ENCODE peak calls at places on chromosomes 1 and 21, in six cellular contexts. One of them, this sample, is unnamed.

GRCh38 chr1:160124709-160125478 is 9.3 kb downstream of the ATP1A2 start:
- DNase-seq in spleen: no peak
- DNase-seq in cardiac muscle cell: peak
- DNase-seq in stimulated activated CD4-positive, alpha-beta T cell treated with anti-CD3 and anti-CD28 coated beads, Interleukin-12 subunit alpha, Interleukin-12 subunit beta, amount 100 ng/mL, for 24 hours: no peak
- DNase-seq in right cardiac atrium: no peak
- DNase-seq in ureter: no peak
- DNase-seq in this sample: peak

GRCh38 chr1:20446796-20447195 is 39.2 kb downstream of the CAMK2N1 start:
- DNase-seq in spleen: no peak
- DNase-seq in cardiac muscle cell: peak
- DNase-seq in stimulated activated CD4-positive, alpha-beta T cell treated with anti-CD3 and anti-CD28 coated beads, Interleukin-12 subunit alpha, Interleukin-12 subunit beta, amount 100 ng/mL, for 24 hours: no peak
- DNase-seq in right cardiac atrium: no peak
- DNase-seq in ureter: no peak
- DNase-seq in this sample: peak

GRCh38 chr1:102535829-102536505 is 539.2 kb upstream of the OLFM3 start:
- DNase-seq in spleen: no peak
- DNase-seq in cardiac muscle cell: no peak
- DNase-seq in stimulated activated CD4-positive, alpha-beta T cell treated with anti-CD3 and anti-CD28 coated beads, Interleukin-12 subunit alpha, Interleukin-12 subunit beta, amount 100 ng/mL, for 24 hours: no peak
- DNase-seq in right cardiac atrium: no peak
- DNase-seq in ureter: no peak
- DNase-seq in this sample: no peak

GRCh38 chr1:228163004-228163753 is 2.4 kb upstream of the IBA57 start:
- DNase-seq in spleen: peak
- DNase-seq in cardiac muscle cell: peak
- DNase-seq in stimulated activated CD4-positive, alpha-beta T cell treated with anti-CD3 and anti-CD28 coated beads, Interleukin-12 subunit alpha, Interleukin-12 subunit beta, amount 100 ng/mL, for 24 hours: no peak
- DNase-seq in right cardiac atrium: peak
- DNase-seq in ureter: peak
- DNase-seq in this sample: peak

GRCh38 chr1:35640380-35641232 is 720 bp downstream of the PSMB2 start:
- DNase-seq in spleen: no peak
- DNase-seq in cardiac muscle cell: no peak
- DNase-seq in stimulated activated CD4-positive, alpha-beta T cell treated with anti-CD3 and anti-CD28 coated beads, Interleukin-12 subunit alpha, Interleukin-12 subunit beta, amount 100 ng/mL, for 24 hours: no peak
- DNase-seq in right cardiac atrium: no peak
- DNase-seq in ureter: no peak
- DNase-seq in this sample: no peak

GRCh38 chr1:24151175-24151533 is 8.2 kb upstream of the IL22RA1 start:
- DNase-seq in spleen: no peak
- DNase-seq in cardiac muscle cell: no peak
- DNase-seq in stimulated activated CD4-positive, alpha-beta T cell treated with anti-CD3 and anti-CD28 coated beads, Interleukin-12 subunit alpha, Interleukin-12 subunit beta, amount 100 ng/mL, for 24 hours: no peak
- DNase-seq in right cardiac atrium: no peak
- DNase-seq in ureter: no peak
- DNase-seq in this sample: no peak

GRCh38 chr1:9653195-9653782 is 1.8 kb downstream of the PIK3CD start:
- DNase-seq in spleen: no peak
- DNase-seq in cardiac muscle cell: no peak
- DNase-seq in stimulated activated CD4-positive, alpha-beta T cell treated with anti-CD3 and anti-CD28 coated beads, Interleukin-12 subunit alpha, Interleukin-12 subunit beta, amount 100 ng/mL, for 24 hours: no peak
- DNase-seq in right cardiac atrium: no peak
- DNase-seq in ureter: no peak
- DNase-seq in this sample: no peak

GRCh38 chr1:71561729-71562128 is 480.9 kb upstream of the ZRANB2 start:
- DNase-seq in spleen: no peak
- DNase-seq in cardiac muscle cell: peak
- DNase-seq in stimulated activated CD4-positive, alpha-beta T cell treated with anti-CD3 and anti-CD28 coated beads, Interleukin-12 subunit alpha, Interleukin-12 subunit beta, amount 100 ng/mL, for 24 hours: no peak
- DNase-seq in right cardiac atrium: no peak
- DNase-seq in ureter: no peak
- DNase-seq in this sample: no peak

GRCh38 chr1:111442457-111442856 is 6.6 kb downstream of the WDR77 start:
- DNase-seq in spleen: no peak
- DNase-seq in cardiac muscle cell: no peak
- DNase-seq in stimulated activated CD4-positive, alpha-beta T cell treated with anti-CD3 and anti-CD28 coated beads, Interleukin-12 subunit alpha, Interleukin-12 subunit beta, amount 100 ng/mL, for 24 hours: no peak
- DNase-seq in right cardiac atrium: no peak
- DNase-seq in ureter: no peak
- DNase-seq in this sample: no peak

GRCh38 chr1:84845357-84845756 is 47.6 kb downstream of the LPAR3 start:
- DNase-seq in spleen: no peak
- DNase-seq in cardiac muscle cell: no peak
- DNase-seq in stimulated activated CD4-positive, alpha-beta T cell treated with anti-CD3 and anti-CD28 coated beads, Interleukin-12 subunit alpha, Interleukin-12 subunit beta, amount 100 ng/mL, for 24 hours: no peak
- DNase-seq in right cardiac atrium: no peak
- DNase-seq in ureter: no peak
- DNase-seq in this sample: no peak

GRCh38 chr1:84995484-84996334 is 1.2 kb downstream of the MCOLN2 start:
- DNase-seq in spleen: no peak
- DNase-seq in cardiac muscle cell: no peak
- DNase-seq in stimulated activated CD4-positive, alpha-beta T cell treated with anti-CD3 and anti-CD28 coated beads, Interleukin-12 subunit alpha, Interleukin-12 subunit beta, amount 100 ng/mL, for 24 hours: no peak
- DNase-seq in right cardiac atrium: no peak
- DNase-seq in ureter: no peak
- DNase-seq in this sample: no peak

GRCh38 chr1:245380790-245381535 is 226.2 kb downstream of the KIF26B start:
- DNase-seq in spleen: no peak
- DNase-seq in cardiac muscle cell: no peak
- DNase-seq in stimulated activated CD4-positive, alpha-beta T cell treated with anti-CD3 and anti-CD28 coated beads, Interleukin-12 subunit alpha, Interleukin-12 subunit beta, amount 100 ng/mL, for 24 hours: no peak
- DNase-seq in right cardiac atrium: no peak
- DNase-seq in ureter: no peak
- DNase-seq in this sample: no peak

GRCh38 chr1:50332941-50333594 is 90.2 kb downstream of the DMRTA2 start:
- DNase-seq in spleen: peak
- DNase-seq in cardiac muscle cell: peak
- DNase-seq in stimulated activated CD4-positive, alpha-beta T cell treated with anti-CD3 and anti-CD28 coated beads, Interleukin-12 subunit alpha, Interleukin-12 subunit beta, amount 100 ng/mL, for 24 hours: peak
- DNase-seq in right cardiac atrium: peak
- DNase-seq in ureter: peak
- DNase-seq in this sample: peak

GRCh38 chr1:179169616-179170467 is 59.6 kb downstream of the ABL2 start:
- DNase-seq in spleen: no peak
- DNase-seq in cardiac muscle cell: peak
- DNase-seq in stimulated activated CD4-positive, alpha-beta T cell treated with anti-CD3 and anti-CD28 coated beads, Interleukin-12 subunit alpha, Interleukin-12 subunit beta, amount 100 ng/mL, for 24 hours: no peak
- DNase-seq in right cardiac atrium: no peak
- DNase-seq in ureter: no peak
- DNase-seq in this sample: no peak

GRCh38 chr21:45994738-45995685 is 13.4 kb downstream of the COL6A1 start:
- DNase-seq in spleen: peak
- DNase-seq in cardiac muscle cell: no peak
- DNase-seq in stimulated activated CD4-positive, alpha-beta T cell treated with anti-CD3 and anti-CD28 coated beads, Interleukin-12 subunit alpha, Interleukin-12 subunit beta, amount 100 ng/mL, for 24 hours: no peak
- DNase-seq in right cardiac atrium: peak
- DNase-seq in ureter: no peak
- DNase-seq in this sample: peak

GRCh38 chr21:20486303-20486702 is 511.9 kb upstream of the NCAM2 start:
- DNase-seq in spleen: no peak
- DNase-seq in cardiac muscle cell: no peak
- DNase-seq in stimulated activated CD4-positive, alpha-beta T cell treated with anti-CD3 and anti-CD28 coated beads, Interleukin-12 subunit alpha, Interleukin-12 subunit beta, amount 100 ng/mL, for 24 hours: no peak
- DNase-seq in right cardiac atrium: no peak
- DNase-seq in ureter: no peak
- DNase-seq in this sample: no peak

GRCh38 chr1:180563013-180563827 is 4.5 kb downstream of the OVAAL start:
- DNase-seq in spleen: no peak
- DNase-seq in cardiac muscle cell: peak
- DNase-seq in stimulated activated CD4-positive, alpha-beta T cell treated with anti-CD3 and anti-CD28 coated beads, Interleukin-12 subunit alpha, Interleukin-12 subunit beta, amount 100 ng/mL, for 24 hours: no peak
- DNase-seq in right cardiac atrium: no peak
- DNase-seq in ureter: no peak
- DNase-seq in this sample: no peak

GRCh38 chr1:203331224-203331623 is 19.7 kb downstream of the FMOD start:
- DNase-seq in spleen: no peak
- DNase-seq in cardiac muscle cell: no peak
- DNase-seq in stimulated activated CD4-positive, alpha-beta T cell treated with anti-CD3 and anti-CD28 coated beads, Interleukin-12 subunit alpha, Interleukin-12 subunit beta, amount 100 ng/mL, for 24 hours: no peak
- DNase-seq in right cardiac atrium: no peak
- DNase-seq in ureter: no peak
- DNase-seq in this sample: no peak

GRCh38 chr1:220893701-220894024 is 14.4 kb downstream of the HLX start:
- DNase-seq in spleen: no peak
- DNase-seq in cardiac muscle cell: no peak
- DNase-seq in stimulated activated CD4-positive, alpha-beta T cell treated with anti-CD3 and anti-CD28 coated beads, Interleukin-12 subunit alpha, Interleukin-12 subunit beta, amount 100 ng/mL, for 24 hours: no peak
- DNase-seq in right cardiac atrium: no peak
- DNase-seq in ureter: no peak
- DNase-seq in this sample: no peak

GRCh38 chr1:54277451-54278355 is 77.7 kb downstream of the MRPL37 start:
- DNase-seq in spleen: no peak
- DNase-seq in cardiac muscle cell: no peak
- DNase-seq in stimulated activated CD4-positive, alpha-beta T cell treated with anti-CD3 and anti-CD28 coated beads, Interleukin-12 subunit alpha, Interleukin-12 subunit beta, amount 100 ng/mL, for 24 hours: no peak
- DNase-seq in right cardiac atrium: no peak
- DNase-seq in ureter: no peak
- DNase-seq in this sample: no peak

GRCh38 chr1:93015590-93015989 is 54.3 kb upstream of the DIPK1A start:
- DNase-seq in spleen: no peak
- DNase-seq in cardiac muscle cell: peak
- DNase-seq in stimulated activated CD4-positive, alpha-beta T cell treated with anti-CD3 and anti-CD28 coated beads, Interleukin-12 subunit alpha, Interleukin-12 subunit beta, amount 100 ng/mL, for 24 hours: no peak
- DNase-seq in right cardiac atrium: no peak
- DNase-seq in ureter: no peak
- DNase-seq in this sample: no peak

GRCh38 chr1:198929961-198930599 is 291.2 kb downstream of the PTPRC start:
- DNase-seq in spleen: no peak
- DNase-seq in cardiac muscle cell: peak
- DNase-seq in stimulated activated CD4-positive, alpha-beta T cell treated with anti-CD3 and anti-CD28 coated beads, Interleukin-12 subunit alpha, Interleukin-12 subunit beta, amount 100 ng/mL, for 24 hours: no peak
- DNase-seq in right cardiac atrium: no peak
- DNase-seq in ureter: no peak
- DNase-seq in this sample: no peak

GRCh38 chr1:82227696-82228095 is 427.0 kb downstream of the ADGRL2 start:
- DNase-seq in spleen: no peak
- DNase-seq in cardiac muscle cell: peak
- DNase-seq in stimulated activated CD4-positive, alpha-beta T cell treated with anti-CD3 and anti-CD28 coated beads, Interleukin-12 subunit alpha, Interleukin-12 subunit beta, amount 100 ng/mL, for 24 hours: no peak
- DNase-seq in right cardiac atrium: no peak
- DNase-seq in ureter: no peak
- DNase-seq in this sample: no peak

GRCh38 chr1:203557958-203558760 is 64.2 kb downstream of the OPTC start:
- DNase-seq in spleen: no peak
- DNase-seq in cardiac muscle cell: peak
- DNase-seq in stimulated activated CD4-positive, alpha-beta T cell treated with anti-CD3 and anti-CD28 coated beads, Interleukin-12 subunit alpha, Interleukin-12 subunit beta, amount 100 ng/mL, for 24 hours: no peak
- DNase-seq in right cardiac atrium: peak
- DNase-seq in ureter: peak
- DNase-seq in this sample: no peak

GRCh38 chr1:110498270-110498669 is 20.7 kb downstream of the KCNA10 start:
- DNase-seq in spleen: no peak
- DNase-seq in cardiac muscle cell: no peak
- DNase-seq in stimulated activated CD4-positive, alpha-beta T cell treated with anti-CD3 and anti-CD28 coated beads, Interleukin-12 subunit alpha, Interleukin-12 subunit beta, amount 100 ng/mL, for 24 hours: no peak
- DNase-seq in right cardiac atrium: no peak
- DNase-seq in ureter: no peak
- DNase-seq in this sample: no peak

GRCh38 chr1:151352001-151352718 is 5.1 kb upstream of the RFX5 start:
- DNase-seq in spleen: peak
- DNase-seq in cardiac muscle cell: peak
- DNase-seq in stimulated activated CD4-positive, alpha-beta T cell treated with anti-CD3 and anti-CD28 coated beads, Interleukin-12 subunit alpha, Interleukin-12 subunit beta, amount 100 ng/mL, for 24 hours: no peak
- DNase-seq in right cardiac atrium: no peak
- DNase-seq in ureter: no peak
- DNase-seq in this sample: no peak

GRCh38 chr1:26887125-26887524 is 3.0 kb downstream of the GPN2 start:
- DNase-seq in spleen: no peak
- DNase-seq in cardiac muscle cell: peak
- DNase-seq in stimulated activated CD4-positive, alpha-beta T cell treated with anti-CD3 and anti-CD28 coated beads, Interleukin-12 subunit alpha, Interleukin-12 subunit beta, amount 100 ng/mL, for 24 hours: no peak
- DNase-seq in right cardiac atrium: no peak
- DNase-seq in ureter: no peak
- DNase-seq in this sample: no peak

GRCh38 chr1:230423261-230423660 is 2.9 kb downstream of the PGBD5 start:
- DNase-seq in spleen: no peak
- DNase-seq in cardiac muscle cell: no peak
- DNase-seq in stimulated activated CD4-positive, alpha-beta T cell treated with anti-CD3 and anti-CD28 coated beads, Interleukin-12 subunit alpha, Interleukin-12 subunit beta, amount 100 ng/mL, for 24 hours: no peak
- DNase-seq in right cardiac atrium: no peak
- DNase-seq in ureter: no peak
- DNase-seq in this sample: no peak

This sample was measured in upper lobe of right lung.